ENCODE peak calls at places on chromosomes 7 and 10, in eight cellular contexts. L, A, G, U, T, S, O and W are unnamed samples.

GRCh38 chr10:130300608-130301025 is 164.4 kb downstream of the GLRX3 start:
- DNase-seq in L (no peak), A (no peak), G (peak), U (no peak), T (no peak), S (peak), O (peak), W (peak)

GRCh38 chr7:149823191-149823630 is 15.0 kb upstream of the ZNF862 start:
- DNase-seq in L (no peak), A (no peak), G (no peak), U (no peak), T (no peak), S (peak), O (no peak), W (no peak)

GRCh38 chr10:31730776-31731175 is 197.9 kb downstream of the ARHGAP12 start:
- DNase-seq in L (no peak), A (no peak), G (no peak), U (no peak), T (no peak), S (no peak), O (no peak), W (no peak)

GRCh38 chr7:41624818-41625217 is 78.1 kb downstream of the INHBA start:
- DNase-seq in L (no peak), A (no peak), G (no peak), U (peak), T (no peak), S (no peak), O (no peak), W (no peak)

GRCh38 chr7:6392712-6393666 is 54.8 kb downstream of the DAGLB start:
- DNase-seq in L (no peak), A (peak), G (peak), U (peak), T (no peak), S (peak), O (no peak), W (peak)

GRCh38 chr7:50729962-50730361 is 52.7 kb downstream of the GRB10 start:
- DNase-seq in L (no peak), A (no peak), G (no peak), U (peak), T (no peak), S (no peak), O (no peak), W (no peak)

GRCh38 chr10:88657901-88658300 is 6.3 kb upstream of the LIPF start:
- DNase-seq in L (no peak), A (no peak), G (no peak), U (peak), T (no peak), S (no peak), O (no peak), W (peak)

GRCh38 chr10:3080608-3081007 is 13.3 kb downstream of the PFKP start:
- DNase-seq in L (peak), A (no peak), G (no peak), U (no peak), T (no peak), S (no peak), O (no peak), W (peak)

GRCh38 chr7:134777908-134778580 is 1.4 kb upstream of the CALD1 start:
- DNase-seq in L (no peak), A (no peak), G (no peak), U (no peak), T (no peak), S (no peak), O (no peak), W (no peak)

GRCh38 chr7:148084138-148084537 is 506.4 kb upstream of the C7orf33 start:
- DNase-seq in L (peak), A (peak), G (peak), U (peak), T (peak), S (no peak), O (no peak), W (peak)

GRCh38 chr7:159032310-159032709 is 112.4 kb downstream of the VIPR2 start:
- DNase-seq in L (no peak), A (no peak), G (no peak), U (no peak), T (no peak), S (no peak), O (peak), W (no peak)

GRCh38 chr10:98790817-98791216 is 344.1 kb upstream of the HPS1 start:
- DNase-seq in L (no peak), A (peak), G (no peak), U (no peak), T (peak), S (no peak), O (no peak), W (peak)

GRCh38 chr10:12742776-12743175 is 258.7 kb downstream of the CCDC3 start:
- DNase-seq in L (no peak), A (no peak), G (no peak), U (no peak), T (no peak), S (no peak), O (no peak), W (no peak)

GRCh38 chr7:32536585-32536984 is 41.3 kb downstream of the AVL9 start:
- DNase-seq in L (no peak), A (peak), G (no peak), U (peak), T (no peak), S (no peak), O (no peak), W (peak)

GRCh38 chr7:93218997-93219827 is 7.1 kb downstream of the HEPACAM2 start:
- DNase-seq in L (no peak), A (no peak), G (no peak), U (no peak), T (no peak), S (no peak), O (no peak), W (no peak)

GRCh38 chr10:113226404-113226803 is 276.4 kb downstream of the TCF7L2 start:
- DNase-seq in L (no peak), A (no peak), G (peak), U (no peak), T (no peak), S (no peak), O (no peak), W (no peak)

GRCh38 chr7:20030915-20031362 is 186.2 kb downstream of the MACC1 start:
- DNase-seq in L (no peak), A (no peak), G (no peak), U (peak), T (no peak), S (no peak), O (no peak), W (no peak)

GRCh38 chr10:132750936-132751335 is 35.0 kb downstream of the NKX6-2 start:
- DNase-seq in L (no peak), A (no peak), G (no peak), U (no peak), T (no peak), S (no peak), O (no peak), W (no peak)

GRCh38 chr10:129796611-129797420 is 167.3 kb downstream of the EBF3 start:
- DNase-seq in L (no peak), A (no peak), G (no peak), U (no peak), T (no peak), S (no peak), O (no peak), W (no peak)

GRCh38 chr10:48456361-48456804 is 148.5 kb downstream of the ARHGAP22 start:
- DNase-seq in L (no peak), A (no peak), G (no peak), U (no peak), T (peak), S (peak), O (peak), W (no peak)

GRCh38 chr7:80659120-80660055 is 20.9 kb downstream of the CD36 start:
- DNase-seq in L (peak), A (peak), G (no peak), U (peak), T (peak), S (no peak), O (no peak), W (peak)

GRCh38 chr10:14736600-14737081 is 38.1 kb downstream of the FAM107B start:
- DNase-seq in L (no peak), A (no peak), G (no peak), U (peak), T (no peak), S (peak), O (no peak), W (no peak)

GRCh38 chr10:35451103-35452016 is 115.1 kb downstream of the CCNY start:
- DNase-seq in L (no peak), A (no peak), G (no peak), U (no peak), T (no peak), S (peak), O (no peak), W (no peak)

GRCh38 chr7:140509789-140510188 is 30.5 kb upstream of the MKRN1 start:
- DNase-seq in L (no peak), A (no peak), G (no peak), U (no peak), T (no peak), S (no peak), O (no peak), W (no peak)

GRCh38 chr10:79336739-79337138 is 10.5 kb upstream of the PPIF start:
- DNase-seq in L (no peak), A (no peak), G (no peak), U (no peak), T (peak), S (no peak), O (no peak), W (no peak)

GRCh38 chr10:1882168-1882567 is 144.8 kb upstream of the ADARB2 start:
- DNase-seq in L (no peak), A (no peak), G (no peak), U (no peak), T (no peak), S (no peak), O (no peak), W (no peak)

GRCh38 chr7:148856035-148856881 is 27.8 kb downstream of the EZH2 start:
- DNase-seq in L (no peak), A (peak), G (peak), U (no peak), T (peak), S (no peak), O (no peak), W (peak)